ENCODE peak calls at places on chromosomes 1 and 21, in nine cellular contexts. V is cardiac fibroblast, Q is RPMI8226, Z is HTR-8/SVneo, S is HAP-1, F is Daoy, J is adipocyte, H is endothelial cell of umbilical vein, K is NCI-H1105. I is an unnamed sample.

GRCh38 chr1:245229051-245229450 is 74.3 kb downstream of the KIF26B start:
- DNase-seq in V (no peak), Q (no peak), Z (no peak), S (no peak), F (no peak), J (no peak), H (no peak), K (no peak), I (no peak)

GRCh38 chr21:42734323-42734971 is 81.0 kb downstream of the PDE9A start:
- DNase-seq in V (no peak), Q (peak), Z (no peak), S (no peak), F (no peak), J (no peak), H (no peak), K (no peak), I (no peak)

GRCh38 chr1:231665046-231665445 is 38.5 kb downstream of the DISC1 start:
- DNase-seq in V (no peak), Q (no peak), Z (no peak), S (no peak), F (no peak), J (no peak), H (no peak), K (no peak), I (no peak)

GRCh38 chr1:115112496-115113375 is 23.4 kb upstream of the TSPAN2 start:
- DNase-seq in V (peak), Q (peak), Z (no peak), S (peak), F (peak), J (peak), H (peak), K (no peak), I (peak)

GRCh38 chr1:212470059-212470458 is 37.3 kb downstream of the NENF start:
- DNase-seq in V (peak), Q (no peak), Z (no peak), S (no peak), F (peak), J (peak), H (no peak), K (no peak), I (peak)

GRCh38 chr1:30161953-30162352 is 561.4 kb downstream of the MATN1 start:
- DNase-seq in V (no peak), Q (no peak), Z (no peak), S (no peak), F (no peak), J (no peak), H (no peak), K (no peak), I (no peak)

GRCh38 chr1:225460737-225461532 is 33.1 kb upstream of the LBR start:
- DNase-seq in V (no peak), Q (peak), Z (no peak), S (no peak), F (peak), J (no peak), H (no peak), K (no peak), I (peak)

GRCh38 chr1:111415461-111415860 is 12.1 kb downstream of the OVGP1 start:
- DNase-seq in V (no peak), Q (no peak), Z (no peak), S (no peak), F (no peak), J (no peak), H (no peak), K (no peak), I (no peak)

GRCh38 chr1:198934901-198935301 is 296.1 kb downstream of the PTPRC start:
- DNase-seq in V (peak), Q (peak), Z (no peak), S (no peak), F (peak), J (peak), H (peak), K (peak), I (peak)

I was measured in dermis blood vessel endothelial cell.